ENCODE peak calls at places on chromosomes 5 and 9, in seven cellular contexts. L is HCT116, I is MM.1S, J is PC-3, Q is mammary epithelial cell, D is neural progenitor cell, V is IMR-90. X is an unnamed sample.

GRCh38 chr5:68279960-68280359 is 64.4 kb downstream of the PIK3R1 start:
- DNase-seq in L (no peak), D (no peak), V (no peak), J (no peak), I (no peak), Q (no peak), X (peak)

GRCh38 chr5:96706433-96707111 is 44.4 kb downstream of the CAST start:
- DNase-seq in J (no peak), L (no peak), I (no peak), Q (peak), V (no peak), D (no peak), X (no peak)

GRCh38 chr5:5373351-5374033 is 49.0 kb upstream of the ICE1 start:
- DNase-seq in D (no peak), I (no peak), Q (no peak), L (no peak), J (no peak), V (no peak), X (no peak)

GRCh38 chr9:16671591-16672137 is 198.8 kb downstream of the BNC2 start:
- DNase-seq in Q (peak), J (peak), D (no peak), V (peak), I (no peak), L (no peak), X (no peak)

GRCh38 chr5:77670526-77670925 is 32.0 kb upstream of the OTP start:
- DNase-seq in L (no peak), J (no peak), D (no peak), I (no peak), V (no peak), Q (no peak), X (no peak)

GRCh38 chr9:137757139-137757538 is 120.4 kb upstream of the CACNA1B start:
- DNase-seq in Q (peak), V (no peak), J (no peak), I (no peak), L (no peak), D (no peak), X (no peak)

GRCh38 chr5:10801931-10802674 is 41.1 kb upstream of the DAP start:
- DNase-seq in Q (no peak), V (no peak), J (peak), L (no peak), D (peak), I (peak), X (no peak)

GRCh38 chr9:95877984-95878383 is 2.5 kb downstream of the ERCC6L2 start:
- DNase-seq in V (no peak), Q (no peak), D (no peak), J (no peak), I (no peak), L (no peak), X (no peak)

GRCh38 chr9:88645172-88645868 is 110.3 kb downstream of the NXNL2 start:
- DNase-seq in I (no peak), L (no peak), D (no peak), J (no peak), Q (no peak), V (peak), X (no peak)

GRCh38 chr9:133111461-133112360 is 9.3 kb downstream of the RALGDS start:
- DNase-seq in V (no peak), I (no peak), D (no peak), J (no peak), L (no peak), Q (no peak), X (no peak)

GRCh38 chr5:101785090-101785489 is 511.0 kb downstream of the SLCO4C1 start:
- DNase-seq in V (no peak), J (no peak), I (no peak), L (no peak), D (no peak), Q (no peak), X (no peak)

GRCh38 chr5:38673671-38674071 is 117.2 kb upstream of the LIFR start:
- DNase-seq in Q (peak), J (peak), L (peak), D (peak), V (no peak), I (no peak), X (no peak)

GRCh38 chr9:107491081-107492053 is 1.8 kb upstream of the KLF4 start:
- DNase-seq in V (no peak), Q (no peak), J (no peak), D (peak), L (no peak), I (no peak), X (no peak)

GRCh38 chr5:75509956-75510355 is 1.5 kb downstream of the CERT1 start:
- DNase-seq in V (peak), L (no peak), I (no peak), D (peak), J (peak), Q (peak), X (no peak)

GRCh38 chr9:109737295-109737694 is 42.7 kb upstream of the PALM2AKAP2 start:
- DNase-seq in J (peak), I (no peak), Q (no peak), D (no peak), L (no peak), V (no peak), X (no peak)

GRCh38 chr9:69058101-69058500 is 22.5 kb downstream of the FXN start:
- DNase-seq in L (no peak), Q (no peak), J (no peak), I (no peak), D (no peak), V (no peak), X (no peak)

GRCh38 chr5:335740-336038 is 14.2 kb downstream of the AHRR start:
- DNase-seq in L (no peak), V (no peak), Q (no peak), J (no peak), D (no peak), I (no peak), X (no peak)

GRCh38 chr9:116984111-116984510 is 297.0 kb downstream of the TRIM32 start:
- DNase-seq in L (no peak), J (no peak), Q (no peak), V (no peak), D (no peak), I (no peak), X (no peak)

GRCh38 chr5:56350595-56351170 is 117.6 kb upstream of the ANKRD55 start:
- DNase-seq in D (no peak), I (no peak), V (peak), Q (peak), J (peak), L (peak), X (no peak)

GRCh38 chr9:8917978-8918739 is 1118.6 kb upstream of the DMAC1 start:
- DNase-seq in I (peak), J (no peak), Q (no peak), L (no peak), D (no peak), V (no peak), X (no peak)

GRCh38 chr5:146877178-146877681 is 1.3 kb downstream of the PPP2R2B start:
- DNase-seq in J (no peak), I (peak), V (no peak), Q (no peak), L (no peak), D (no peak), X (no peak)

GRCh38 chr5:90878081-90878480 is 319.5 kb downstream of the ADGRV1 start:
- DNase-seq in Q (no peak), V (peak), D (no peak), I (no peak), J (no peak), L (no peak), X (no peak)

GRCh38 chr9:1454211-1454979 is 404.2 kb downstream of the DMRT2 start:
- DNase-seq in D (no peak), L (no peak), J (no peak), Q (no peak), I (no peak), V (no peak), X (no peak)

GRCh38 chr5:133992429-133993151 is 12.2 kb downstream of the VDAC1 start:
- DNase-seq in J (no peak), D (no peak), V (no peak), Q (no peak), I (no peak), L (no peak), X (peak)

GRCh38 chr5:133993563-133993962 is 11.2 kb downstream of the VDAC1 start:
- DNase-seq in J (peak), L (no peak), I (no peak), D (no peak), V (no peak), Q (no peak), X (no peak)

GRCh38 chr5:133994297-133994989 is 10.3 kb downstream of the VDAC1 start:
- DNase-seq in V (no peak), L (no peak), I (no peak), Q (no peak), J (no peak), D (peak), X (no peak)

GRCh38 chr5:133991171-133991910 is 13.4 kb downstream of the VDAC1 start:
- DNase-seq in V (no peak), I (no peak), Q (no peak), D (no peak), J (no peak), L (no peak), X (no peak)

GRCh38 chr5:133993152-133993548 is 11.6 kb downstream of the VDAC1 start:
- DNase-seq in L (no peak), D (no peak), J (peak), I (no peak), Q (peak), V (peak), X (no peak)
- H3K9ac ChIP-seq in L (no peak), D (no peak), J (no peak), I (no peak), Q (no peak), V (no peak), X (no peak)

GRCh38 chr5:40486437-40487270 is 193.1 kb upstream of the PTGER4 start:
- DNase-seq in L (no peak), D (no peak), V (peak), I (peak), Q (peak), J (peak), X (peak)
- H2AFZ ChIP-seq in L (no peak), D (no peak), V (no peak), I (no peak), Q (peak), J (no peak), X (no peak)

GRCh38 chr9:121744687-121745395 is 93.4 kb downstream of the DAB2IP start:
- DNase-seq in V (peak), L (no peak), I (no peak), J (no peak), Q (peak), D (peak), X (no peak)

GRCh38 chr9:121744002-121744686 is 92.7 kb downstream of the DAB2IP start:
- DNase-seq in L (no peak), J (peak), Q (peak), I (no peak), D (peak), V (peak), X (peak)

GRCh38 chr9:121743441-121744001 is 92.1 kb downstream of the DAB2IP start:
- DNase-seq in I (no peak), J (peak), Q (peak), D (peak), V (peak), L (peak), X (no peak)

GRCh38 chr9:121741198-121741918 is 89.9 kb downstream of the DAB2IP start:
- DNase-seq in I (no peak), L (no peak), Q (peak), J (no peak), V (no peak), D (peak), X (no peak)

GRCh38 chr9:121742923-121743322 is 91.5 kb downstream of the DAB2IP start:
- DNase-seq in Q (no peak), J (no peak), D (no peak), I (no peak), L (no peak), V (no peak), X (no peak)
- H3K9ac ChIP-seq in Q (no peak), J (no peak), D (no peak), I (no peak), L (peak), V (no peak), X (no peak)

DNA sequence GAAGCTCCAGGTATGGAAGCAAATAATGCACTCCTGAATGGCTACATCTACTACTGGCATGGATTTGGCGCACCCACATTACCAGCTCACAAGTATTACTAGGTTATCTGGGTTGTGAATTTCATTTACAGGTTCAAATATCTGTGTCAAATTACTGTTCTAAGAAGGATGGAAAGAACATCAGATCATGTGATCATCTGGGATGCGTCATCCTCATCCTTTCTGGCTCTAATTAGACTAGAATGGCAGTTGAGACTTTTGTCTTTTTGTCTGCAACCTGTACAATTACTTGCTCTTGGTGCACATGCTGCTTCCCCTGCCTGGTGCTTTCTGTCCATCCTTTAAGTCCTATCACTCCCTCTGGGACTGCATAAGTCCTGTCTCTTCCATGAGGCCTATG is 64.1 kb downstream of the PJA2 start:
- DNase-seq in J (no peak), V (no peak), D (no peak), I (no peak), Q (no peak), L (no peak), X (no peak)
- H2AFZ ChIP-seq in J (no peak), V (no peak), D (no peak), I (no peak), Q (no peak), L (no peak), X (no peak)